ENCODE peak calls at places on chromosomes 6 and 20, in five cellular contexts. Z is stimulated activated CD4-positive, alpha-beta T cell treated with anti-CD3 and anti-CD28 coated beads, Interleukin-4, amount 100 ng/mL, for 24 hours; L is AG04449; Y is endodermal cell; Q is fibroblast of villous mesenchyme. E is an unnamed sample.

GRCh38 chr6:138546733-138547185 is 47.5 kb upstream of the NHSL1 start:
- DNase-seq in Z (no peak), L (no peak), Y (peak; percentile 76), Q (peak; percentile 13), E (peak; percentile 79)

GRCh38 chr20:51244496-51244895 is 221.6 kb upstream of the KCNG1 start:
- DNase-seq in Z (no peak), L (no peak), Y (no peak), Q (no peak), E (no peak)

GRCh38 chr6:130670142-130670541 is 157.1 kb upstream of the SMLR1 start:
- DNase-seq in Z (no peak), L (no peak), Y (no peak), Q (no peak), E (no peak)

GRCh38 chr6:6392214-6393068 is 72.0 kb upstream of the F13A1 start:
- DNase-seq in Z (no peak), L (no peak), Y (peak; percentile 13), Q (no peak), E (no peak)

GRCh38 chr6:105781248-105781647 is 304.9 kb upstream of the PRDM1 start:
- DNase-seq in Z (peak; percentile 67), L (no peak), Y (no peak), Q (no peak), E (no peak)

GRCh38 chr6:1190361-1190760 is 121.5 kb upstream of the FOXQ1 start:
- DNase-seq in Z (no peak), L (peak; percentile 70), Y (peak; percentile 59), Q (peak; percentile 93), E (peak; percentile 95)

GRCh38 chr20:63743210-63743970 is 3.8 kb downstream of the SLC2A4RG start:
- DNase-seq in Z (no peak), L (no peak), Y (no peak), Q (no peak), E (no peak)

GRCh38 chr6:56671651-56672461 is 29.2 kb upstream of the DST start:
- DNase-seq in Z (no peak), L (no peak), Y (peak; percentile 48), Q (no peak), E (no peak)

GRCh38 chr6:51569594-51569993 is 517.8 kb downstream of the PKHD1 start:
- DNase-seq in Z (no peak), L (no peak), Y (peak; percentile 54), Q (no peak), E (no peak)

GRCh38 chr6:106883808-106884262 is 90.7 kb downstream of the CD24 start:
- DNase-seq in Z (no peak), L (no peak), Y (no peak), Q (peak; percentile 7), E (no peak)

GRCh38 chr20:23091741-23092408 is 5.8 kb upstream of the CD93 start:
- DNase-seq in Z (no peak), L (no peak), Y (no peak), Q (no peak), E (no peak)

GRCh38 chr6:161227004-161227950 is 46.6 kb downstream of the AGPAT4 start:
- DNase-seq in Z (no peak), L (no peak), Y (no peak), Q (peak; percentile 74), E (no peak)

GRCh38 chr6:102126488-102126887 is 733.0 kb downstream of the GRIK2 start:
- DNase-seq in Z (no peak), L (no peak), Y (no peak), Q (no peak), E (no peak)

GRCh38 chr6:130933712-130934200 is 106.5 kb downstream of the SMLR1 start:
- DNase-seq in Z (no peak), L (peak; percentile 44), Y (no peak), Q (peak; percentile 38), E (peak; percentile 83)

GRCh38 chr6:148854086-148854485 is 107.3 kb downstream of the UST start:
- DNase-seq in Z (no peak), L (no peak), Y (no peak), Q (no peak), E (no peak)

GRCh38 chr20:7171911-7172310 is 404.4 kb downstream of the BMP2 start:
- DNase-seq in Z (no peak), L (no peak), Y (no peak), Q (peak; percentile 83), E (no peak)

GRCh38 chr6:57252975-57253374 is 30.9 kb upstream of the RAB23 start:
- DNase-seq in Z (no peak), L (no peak), Y (no peak), Q (peak; percentile 79), E (no peak)

GRCh38 chr6:119137194-119138072 is 59.0 kb upstream of the FAM184A start:
- DNase-seq in Z (no peak), L (no peak), Y (no peak), Q (peak; percentile 66), E (no peak)

GRCh38 chr6:32879691-32880090 is 25.7 kb downstream of the PSMB9 start:
- DNase-seq in Z (no peak), L (no peak), Y (no peak), Q (no peak), E (no peak)

GRCh38 chr6:90978046-90978445 is 391.2 kb upstream of the MAP3K7 start:
- DNase-seq in Z (no peak), L (no peak), Y (no peak), Q (no peak), E (no peak)

GRCh38 chr20:9054176-9054575 is 14.7 kb upstream of the PLCB4 start:
- DNase-seq in Z (no peak), L (no peak), Y (no peak), Q (no peak), E (no peak)

GRCh38 chr6:5762561-5762968 is 244.2 kb downstream of the NRN1 start:
- DNase-seq in Z (no peak), L (no peak), Y (peak; percentile 37), Q (peak; percentile 6), E (no peak)

GRCh38 chr20:4082406-4083102 is 67.2 kb upstream of the RNF24 start:
- DNase-seq in Z (peak; percentile 40), L (no peak), Y (peak; percentile 87), Q (peak; percentile 89), E (peak; percentile 80)

GRCh38 chr20:35463455-35464300 is 8.3 kb downstream of the CEP250 start:
- DNase-seq in Z (peak; percentile 67), L (no peak), Y (peak; percentile 89), Q (peak; percentile 75), E (peak; percentile 78)

GRCh38 chr6:150485559-150486517 is 113.8 kb upstream of the PLEKHG1 start:
- DNase-seq in Z (no peak), L (no peak), Y (no peak), Q (peak; percentile 58), E (peak; percentile 69)

GRCh38 chr6:139457482-139457881 is 83.0 kb upstream of the CITED2 start:
- DNase-seq in Z (no peak), L (no peak), Y (no peak), Q (no peak), E (no peak)

GRCh38 chr20:37081717-37082289 is 14.0 kb downstream of the RBL1 start:
- DNase-seq in Z (peak; percentile 31), L (no peak), Y (peak; percentile 60), Q (no peak), E (no peak)

GRCh38 chr6:19052219-19052618 is 665.1 kb downstream of the RNF144B start:
- DNase-seq in Z (no peak), L (no peak), Y (no peak), Q (peak; percentile 19), E (no peak)

GRCh38 chr6:23349521-23350147 is 776.4 kb upstream of the NRSN1 start:
- DNase-seq in Z (no peak), L (peak; percentile 72), Y (no peak), Q (peak; percentile 45), E (no peak)

GRCh38 chr6:125293587-125293986 is 8.2 kb downstream of the HDDC2 start:
- DNase-seq in Z (no peak), L (no peak), Y (no peak), Q (no peak), E (no peak)